ENCODE peak calls at places on chromosomes 2 and 18, in four cellular contexts. I, N, Q and W are unnamed samples.

GRCh38 chr2:133986076-133986837 is 267.6 kb upstream of the MGAT5 start:
- DNase-seq in I (peak), Q (no peak), N (peak), W (no peak)

GRCh38 chr2:214127178-214127970 is 283.5 kb upstream of the VWC2L start:
- DNase-seq in N (no peak), Q (no peak), I (no peak), W (no peak)

GRCh38 chr18:31042391-31043181 is at the start of gene DSC3:
- DNase-seq in Q (no peak), I (peak), N (no peak), W (no peak)

GRCh38 chr2:235746257-235746934 is 252.6 kb downstream of the AGAP1 start:
- DNase-seq in I (peak), Q (peak), N (peak), W (no peak)

GRCh38 chr18:62588217-62588616 is 65.4 kb downstream of the ZCCHC2 start:
- DNase-seq in I (no peak), Q (no peak), N (no peak), W (no peak)

GRCh38 chr2:20496477-20496876 is 49.6 kb downstream of the RHOB start:
- DNase-seq in I (no peak), N (no peak), Q (no peak), W (no peak)

GRCh38 chr2:179031731-179032408 is 18.1 kb downstream of the CCDC141 start:
- DNase-seq in N (no peak), Q (no peak), I (no peak), W (peak)

GRCh38 chr18:10927290-10927979 is 221.9 kb downstream of the PIEZO2 start:
- DNase-seq in I (no peak), N (no peak), Q (no peak), W (no peak)

GRCh38 chr2:206240335-206240734 is 34.1 kb upstream of the ZDBF2 start:
- DNase-seq in N (no peak), Q (no peak), I (no peak), W (no peak)

GRCh38 chr18:49447810-49448745 is 12.4 kb downstream of the DYM start:
- DNase-seq in N (peak), Q (peak), I (peak), W (no peak)

GRCh38 chr2:204108301-204108700 is 171.7 kb downstream of the ICOS start:
- DNase-seq in Q (peak), I (peak), N (peak), W (no peak)

GRCh38 chr2:223633656-223634055 is 31.5 kb upstream of the SCG2 start:
- DNase-seq in N (no peak), I (no peak), Q (no peak), W (no peak)

GRCh38 chr2:226891780-226892590 is 56.1 kb downstream of the RHBDD1 start:
- DNase-seq in Q (no peak), I (no peak), N (no peak), W (no peak)

GRCh38 chr2:142684667-142685066 is 192.8 kb upstream of the KYNU start:
- DNase-seq in I (no peak), Q (no peak), N (no peak), W (no peak)

GRCh38 chr18:58267493-58267892 is 223.5 kb downstream of the NEDD4L start:
- DNase-seq in Q (no peak), N (no peak), I (no peak), W (no peak)

DNA sequence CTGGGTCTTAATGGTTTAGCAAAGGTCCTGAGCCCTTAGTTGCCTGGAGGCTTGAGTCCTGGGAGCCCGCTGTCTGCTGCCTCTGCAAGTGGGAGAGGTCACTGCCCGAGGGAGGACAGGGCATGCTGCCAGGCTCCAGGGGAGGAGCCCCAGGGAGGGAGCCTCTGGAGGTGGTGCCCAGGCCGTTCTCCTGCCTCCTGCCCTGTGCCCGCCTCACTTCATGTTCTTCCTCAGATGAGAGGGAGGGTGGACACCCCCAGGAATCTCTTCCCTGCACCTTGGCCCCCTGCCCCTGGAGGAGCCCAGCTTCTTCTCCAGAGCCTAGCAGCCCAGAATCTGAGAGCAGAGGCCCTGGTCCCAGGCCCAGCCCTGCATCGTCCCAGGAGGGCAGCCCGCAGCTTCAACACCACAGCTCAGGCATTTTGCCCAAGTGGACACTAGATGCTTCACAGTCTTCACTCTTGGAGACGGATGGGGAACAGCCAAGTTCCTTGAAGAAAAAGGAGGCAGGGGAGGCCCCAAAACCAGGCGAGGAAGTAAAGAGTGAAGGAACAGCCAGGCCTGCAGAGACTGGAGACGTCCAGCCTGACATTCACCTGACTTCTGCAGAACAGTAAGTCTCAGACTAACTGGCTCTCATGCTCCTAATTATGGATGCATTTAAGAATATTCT is 12.0 kb downstream of the PSD4 start:
- DNase-seq in Q (no peak), N (no peak), I (no peak), W (no peak)
- TF ChIP-seq CHD4 in Q (no peak), N (no peak), I (no peak), W (no peak)

DNA sequence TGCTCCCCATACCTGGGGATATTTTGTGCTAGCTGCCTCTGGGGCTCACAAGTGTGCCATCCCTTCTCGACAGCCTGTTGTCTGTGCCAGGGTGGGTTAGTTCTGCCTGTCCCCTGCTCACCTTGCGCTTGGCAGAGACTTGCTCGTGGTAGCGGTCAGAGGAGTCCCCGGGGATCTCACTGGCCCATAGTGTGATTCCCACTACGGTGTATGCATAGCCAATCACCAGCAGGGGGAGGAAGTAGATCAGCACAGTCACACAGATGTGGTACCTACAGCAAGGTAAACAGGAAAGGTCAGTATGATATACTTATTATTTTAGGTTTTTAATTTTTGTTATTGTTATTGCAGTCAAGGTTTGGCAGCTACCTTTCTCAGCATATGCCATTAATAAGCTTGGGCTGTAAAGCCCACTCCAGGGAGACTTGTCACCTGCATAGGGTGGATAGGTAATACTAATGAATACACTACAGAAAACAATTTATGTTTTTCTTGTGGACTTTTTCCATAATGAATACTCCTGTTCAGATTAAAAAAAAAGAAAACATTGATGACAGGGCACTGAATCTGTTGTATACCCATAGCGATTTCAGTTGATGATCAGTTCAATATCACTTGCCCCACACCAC is 95.2 kb downstream of the POLE4 start:
- DNase-seq in I (peak), Q (peak), N (peak), W (peak)
- TF ChIP-seq CHD4 in I (no peak), Q (no peak), N (no peak), W (no peak)

DNA sequence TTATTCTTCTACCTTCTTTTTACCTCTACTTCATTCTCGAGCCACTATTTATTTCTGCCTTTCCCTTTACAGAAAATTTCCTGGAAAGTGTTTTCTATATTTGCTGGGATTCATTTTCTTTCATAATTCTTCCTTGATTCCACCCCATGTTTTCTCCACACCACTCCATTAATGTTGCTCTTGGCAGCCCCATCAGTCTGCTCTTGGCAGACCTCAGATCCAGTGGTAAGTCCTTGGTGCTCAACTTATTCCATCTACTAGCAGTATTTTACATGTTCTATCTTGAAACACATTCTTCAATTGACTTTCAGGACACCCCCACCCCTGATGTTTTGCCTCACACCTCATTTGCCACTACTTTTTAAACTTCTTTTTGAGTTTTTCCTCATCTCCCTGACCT is 65.0 kb downstream of the HNMT start:
- DNase-seq in I (no peak), Q (no peak), N (no peak), W (no peak)
- TF ChIP-seq CHD4 in I (no peak), Q (no peak), N (no peak), W (no peak)

DNA sequence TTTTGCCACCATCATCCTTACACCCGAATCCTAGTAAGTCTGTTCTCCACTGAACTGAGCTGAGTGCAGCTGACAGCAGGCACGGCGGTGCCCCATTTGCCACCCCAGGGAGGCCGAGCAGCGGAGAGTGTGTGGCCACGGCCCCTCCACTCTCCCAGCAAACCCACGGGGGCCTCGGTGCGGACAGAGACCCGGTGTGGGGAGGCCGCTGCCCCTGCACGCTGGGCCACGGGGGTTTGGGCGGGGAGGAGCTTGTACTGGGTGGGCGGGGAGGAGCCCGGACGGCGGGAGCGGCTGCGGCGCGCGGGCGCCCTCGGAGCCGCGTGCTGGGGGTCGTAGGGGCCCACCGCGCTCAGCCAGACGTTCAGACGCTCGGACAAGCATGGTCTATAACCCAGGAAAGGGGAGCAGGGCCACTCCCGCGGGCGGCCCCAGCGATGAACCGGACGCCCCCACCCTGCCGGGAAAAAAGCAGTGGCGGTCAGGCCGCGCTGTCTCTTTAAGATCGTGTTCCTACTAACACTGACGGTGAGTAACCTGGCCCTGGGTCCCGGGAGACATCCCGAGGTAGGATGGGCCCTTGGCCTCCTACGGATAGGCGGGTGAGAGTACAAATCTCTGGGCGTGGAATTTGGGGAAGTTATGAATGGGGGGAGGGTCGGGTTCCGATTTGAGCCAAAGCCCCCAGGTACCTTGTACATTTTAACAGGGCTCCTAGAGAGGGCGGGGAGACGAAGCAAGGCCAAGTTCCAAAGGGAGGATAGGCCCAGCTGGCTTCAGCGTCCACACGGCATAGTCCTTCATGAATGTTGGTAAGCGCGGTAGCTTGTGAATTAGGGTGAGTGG is at the start of gene ITPRIPL1:
- DNase-seq in N (peak), Q (peak), I (no peak), W (no peak)
- TF ChIP-seq CHD4 in N (no peak), Q (no peak), I (no peak), W (no peak)

GRCh38 chr2:121570036-121570664 is 39.5 kb downstream of the RNU4ATAC start:
- DNase-seq in N (no peak), Q (no peak), I (no peak), W (no peak)

GRCh38 chr2:121570665-121571055 is 40.0 kb downstream of the RNU4ATAC start:
- DNase-seq in N (no peak), Q (no peak), I (no peak), W (no peak)

GRCh38 chr2:121567452-121567851 is 36.8 kb downstream of the RNU4ATAC start:
- DNase-seq in Q (no peak), N (no peak), I (no peak), W (no peak)

GRCh38 chr2:121565389-121566250 is 34.9 kb downstream of the RNU4ATAC start:
- DNase-seq in I (no peak), Q (no peak), N (no peak), W (no peak)

DNA sequence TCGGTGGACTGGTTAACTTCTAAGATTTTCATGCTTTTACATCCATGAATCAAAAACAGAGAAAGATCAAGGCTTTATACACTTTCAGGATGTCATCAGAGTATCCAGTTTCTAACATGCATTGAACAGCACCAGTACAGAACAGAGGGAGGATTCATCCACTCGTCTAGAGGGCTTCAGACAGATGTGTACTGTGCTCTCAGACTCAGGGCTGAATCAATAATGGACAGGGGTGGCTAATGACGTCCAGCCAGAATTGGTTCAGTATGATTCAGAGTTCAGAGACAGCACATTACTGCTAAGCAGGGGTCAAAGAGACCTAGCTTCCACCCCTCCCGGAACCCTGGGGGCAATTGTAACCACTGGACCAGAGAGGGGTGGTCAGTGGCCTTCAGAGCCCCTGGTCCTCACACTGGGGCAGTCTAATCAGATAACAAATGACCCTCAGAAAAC is 37.3 kb downstream of the RNU4ATAC start:
- DNase-seq in I (no peak), N (no peak), Q (peak), W (no peak)
- TF ChIP-seq CHD4 in I (no peak), N (no peak), Q (no peak), W (no peak)

GRCh38 chr2:17591846-17592245 is 51.4 kb downstream of the VSNL1 start:
- DNase-seq in N (no peak), I (no peak), Q (no peak), W (no peak)

GRCh38 chr2:17593841-17594482 is 53.5 kb downstream of the VSNL1 start:
- DNase-seq in N (peak), Q (peak), I (no peak), W (no peak)

GRCh38 chr2:17593445-17593840 is 52.9 kb downstream of the VSNL1 start:
- DNase-seq in I (no peak), N (no peak), Q (no peak), W (no peak)

GRCh38 chr2:17592731-17593409 is 52.4 kb downstream of the VSNL1 start:
- DNase-seq in I (no peak), N (no peak), Q (peak), W (no peak)

DNA sequence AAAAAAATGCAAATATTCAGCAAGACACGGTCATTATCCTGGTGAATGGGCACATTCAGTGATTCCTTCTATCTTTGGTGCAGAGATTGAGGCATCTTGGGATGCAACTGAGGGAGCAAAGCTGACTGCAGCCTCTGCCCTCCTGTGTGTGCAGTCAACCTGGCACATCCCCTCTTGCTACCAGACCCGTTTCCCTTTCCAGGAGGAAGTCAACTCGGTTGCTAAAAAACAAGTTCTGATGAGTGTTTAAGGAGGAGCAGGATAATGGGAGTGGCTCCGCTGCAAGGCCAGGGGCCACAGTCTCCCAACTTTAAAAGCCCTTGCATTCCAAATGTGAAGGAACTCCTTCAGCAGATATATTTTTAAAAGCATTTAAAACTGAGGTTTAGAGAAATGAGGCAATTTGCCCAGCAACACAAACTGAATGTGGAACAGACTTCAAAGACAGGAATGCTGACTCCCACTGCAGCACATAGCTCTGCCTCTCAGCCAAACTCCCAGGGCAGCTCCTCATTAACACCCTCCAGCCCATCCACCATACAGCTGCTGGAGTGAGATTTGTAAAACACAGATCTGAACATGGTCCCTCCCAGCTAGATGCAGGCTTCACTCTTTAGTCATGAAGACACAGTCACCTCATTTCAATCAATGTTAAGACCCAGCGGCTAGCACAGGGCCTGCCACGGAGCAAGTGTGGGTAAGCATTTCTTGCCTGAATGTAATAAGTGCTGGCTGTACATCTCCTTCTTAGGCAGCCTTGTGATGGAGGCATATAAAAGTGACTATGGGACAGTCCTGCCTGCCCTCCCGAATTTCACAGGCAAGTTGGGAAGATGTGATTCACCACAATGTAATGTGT is 54.3 kb downstream of the VSNL1 start:
- DNase-seq in N (no peak), I (no peak), Q (peak), W (no peak)
- TF ChIP-seq CHD4 in N (no peak), I (no peak), Q (no peak), W (no peak)

DNA sequence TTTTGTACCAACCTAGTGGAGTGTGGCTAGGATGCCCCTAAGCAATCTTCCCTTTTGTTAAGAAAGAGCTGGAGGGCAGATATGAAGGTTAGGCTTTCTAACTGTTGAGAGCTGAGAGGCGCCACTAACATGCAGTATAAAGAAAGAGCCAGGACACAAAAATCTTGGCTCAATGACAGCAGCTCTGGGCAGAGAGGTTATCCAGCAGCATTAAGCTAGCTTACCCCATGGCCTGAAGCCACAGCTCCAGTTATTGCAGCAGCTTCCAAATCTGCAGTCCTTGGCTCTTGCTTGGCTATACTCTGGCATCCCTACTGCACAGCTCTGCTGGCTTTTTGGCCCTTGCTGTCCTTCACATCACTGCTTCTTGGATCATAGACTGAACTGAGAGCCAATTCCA is 213.4 kb downstream of the GPD2 start:
- DNase-seq in Q (no peak), I (no peak), N (no peak), W (no peak)
- TF ChIP-seq CHD4 in Q (no peak), I (no peak), N (no peak), W (no peak)

GRCh38 chr18:40489301-40489700 is 1465.7 kb upstream of the PIK3C3 start:
- DNase-seq in I (no peak), N (no peak), Q (no peak), W (no peak)

DNA sequence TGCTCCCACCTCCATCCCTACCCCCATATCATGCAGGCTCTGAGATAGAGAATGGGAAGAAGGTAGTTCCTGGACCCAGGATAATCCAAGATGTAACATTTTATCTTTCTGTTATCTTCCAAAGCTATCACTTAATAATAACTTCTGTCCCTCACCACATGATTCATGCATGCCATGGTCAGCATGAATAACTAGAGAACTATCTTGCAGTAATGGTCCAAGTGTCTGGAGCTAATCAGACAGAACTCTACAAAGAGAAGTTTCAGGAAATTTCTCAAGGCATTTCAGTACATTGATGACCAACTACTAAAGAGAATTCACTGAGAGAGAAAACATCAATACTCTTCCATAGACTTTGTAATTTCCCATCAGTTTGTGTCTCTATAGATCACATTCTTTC is 1469.7 kb upstream of the PIK3C3 start:
- DNase-seq in Q (no peak), I (no peak), N (no peak), W (no peak)
- TF ChIP-seq CHD4 in Q (no peak), I (no peak), N (no peak), W (no peak)

GRCh38 chr2:63639344-63639743 is 50.6 kb downstream of the MDH1 start:
- DNase-seq in I (no peak), N (no peak), Q (no peak), W (no peak)
- TF ChIP-seq CHD4 in I (no peak), N (no peak), Q (no peak), W (no peak)

DNA sequence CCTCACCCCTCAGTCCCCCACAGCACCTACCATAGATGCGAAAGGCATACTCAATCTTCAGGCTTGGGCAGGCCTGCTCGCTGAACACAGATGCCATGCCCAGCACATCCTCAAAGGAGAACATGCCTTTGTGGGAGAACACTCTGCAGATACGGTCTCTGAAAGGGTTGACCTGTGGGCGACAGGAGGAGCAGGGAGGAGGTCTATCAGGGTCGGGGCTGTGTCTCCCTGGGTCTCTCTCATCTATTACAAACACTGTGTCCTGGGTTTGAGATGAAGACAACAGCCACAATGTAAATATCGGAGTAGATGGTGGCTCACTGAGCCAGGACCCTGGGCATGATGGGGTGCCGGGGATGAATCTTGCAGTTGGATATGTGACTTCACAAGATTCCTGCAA is 46.0 kb downstream of the CIB4 start:
- DNase-seq in N (no peak), I (no peak), Q (no peak), W (no peak)
- TF ChIP-seq CHD4 in N (no peak), I (no peak), Q (no peak), W (no peak)